ENCODE peak calls at places on chromosomes 4 and X, in nine cellular contexts. U is body of pancreas, S is lung, E is heart left ventricle, W is pancreas, Q is Panc1, K is heart right ventricle, I is PC-3, T is left lung. H is an unnamed sample.
A peak's percentile ranks its signal among the peaks of the same experiment; 100 is the strongest.

GRCh38 chr4:156976147-156976546 is 4.5 kb upstream of the PDGFC start:
- ATAC-seq in W (no peak), I (no peak), E (no peak), K (no peak), U (no peak), T (no peak), Q (no peak), S (no peak), H (no peak)

GRCh38 chrX:57137481-57137880 is 284 bp upstream of the SPIN2A start:
- ATAC-seq in W (peak; percentile 40), K (no peak), S (no peak), T (peak; percentile 39), I (no peak), Q (no peak), U (no peak), E (no peak), H (peak; percentile 50)

GRCh38 chrX:48467331-48467761 is 2.7 kb downstream of the SLC38A5 start:
- ATAC-seq in E (peak; percentile 18), W (peak; percentile 7), T (peak; percentile 32), S (no peak), I (no peak), Q (peak; percentile 33), K (peak; percentile 34), U (no peak), H (no peak)

GRCh38 chr4:184104419-184105101 is 113.1 kb downstream of the ENPP6 start:
- ATAC-seq in I (no peak), E (no peak), S (peak; percentile 23), Q (no peak), T (peak; percentile 83), K (no peak), W (peak; percentile 85), U (peak; percentile 90), H (no peak)

GRCh38 chrX:9279271-9279596 is 185.6 kb upstream of the TBL1X start:
- ATAC-seq in Q (no peak), I (no peak), E (no peak), K (no peak), S (no peak), W (no peak), U (no peak), T (peak; percentile 46), H (no peak)

GRCh38 chr4:113784497-113785254 is 23.1 kb upstream of the CAMK2D start:
- ATAC-seq in Q (no peak), S (peak; percentile 77), E (peak; percentile 84), I (peak; percentile 97), T (peak; percentile 88), W (peak; percentile 77), U (peak; percentile 58), K (peak; percentile 66), H (peak; percentile 66)

GRCh38 chrX:20254712-20255299 is 11.9 kb downstream of the RPS6KA3 start:
- ATAC-seq in S (no peak), U (no peak), K (no peak), T (no peak), W (peak; percentile 46), I (peak; percentile 29), Q (no peak), E (no peak), H (no peak)

GRCh38 chr4:159175989-159176375 is 73.1 kb downstream of the RAPGEF2 start:
- ATAC-seq in Q (peak; percentile 59), I (peak; percentile 21), U (no peak), E (peak; percentile 39), S (no peak), T (peak; percentile 29), K (peak; percentile 14), W (no peak), H (no peak)

GRCh38 chr4:75046641-75047040 is 113.7 kb downstream of the PARM1 start:
- ATAC-seq in S (no peak), E (no peak), W (no peak), T (no peak), I (no peak), K (no peak), U (no peak), Q (no peak), H (no peak)

GRCh38 chrX:75151828-75152592 is 4.1 kb downstream of the ABCB7 start:
- ATAC-seq in T (no peak), S (no peak), W (no peak), K (no peak), U (no peak), Q (no peak), E (no peak), I (no peak), H (no peak)

GRCh38 chr4:78069309-78069708 is 12.2 kb downstream of the FRAS1 start:
- ATAC-seq in K (no peak), I (no peak), T (no peak), Q (no peak), U (no peak), E (no peak), S (no peak), W (no peak), H (no peak)

GRCh38 chr4:27490315-27490714 is 629.7 kb downstream of the STIM2 start:
- ATAC-seq in T (no peak), K (no peak), E (no peak), W (no peak), S (no peak), I (no peak), U (no peak), Q (no peak), H (no peak)

GRCh38 chrX:7027071-7027470 is 120.4 kb upstream of the STS start:
- ATAC-seq in I (no peak), Q (no peak), S (no peak), U (no peak), T (no peak), K (no peak), E (no peak), W (peak; percentile 35), H (no peak)

GRCh38 chrX:79366556-79366887 is 612 bp downstream of the ITM2A start:
- ATAC-seq in W (no peak), I (no peak), T (no peak), U (no peak), K (no peak), E (no peak), S (no peak), Q (no peak), H (peak; percentile 34)

GRCh38 chr4:89755210-89755609 is 81.8 kb downstream of the SNCA start:
- ATAC-seq in E (no peak), I (no peak), T (no peak), U (no peak), Q (no peak), K (no peak), W (no peak), S (no peak), H (no peak)
- TF ChIP-seq CTCF in E (no peak), I (no peak), T (no peak), U (no peak), Q (no peak), K (no peak), W (no peak), S (no peak), H (no peak)

GRCh38 chr4:139921551-139922184 is 232.3 kb downstream of the MAML3 start:
- ATAC-seq in U (peak; percentile 79), K (peak; percentile 46), E (peak; percentile 51), Q (peak; percentile 93), S (peak; percentile 68), T (peak; percentile 94), W (peak; percentile 93), I (peak; percentile 98), H (peak; percentile 3)
- H3K4me1 ChIP-seq in U (peaks cover 65% of the 10 kb centered on the region), K (peaks cover 76% of the 10 kb centered on the region), E (peaks cover 83% of the 10 kb centered on the region), Q (peaks cover 37% of the 10 kb centered on the region), S (peaks cover 19% of the 10 kb centered on the region), T (peaks cover 30% of the 10 kb centered on the region), W (peaks cover 40% of the 10 kb centered on the region), I (peaks cover 21% of the 10 kb centered on the region), H (peaks cover 29% of the 10 kb centered on the region)

DNA sequence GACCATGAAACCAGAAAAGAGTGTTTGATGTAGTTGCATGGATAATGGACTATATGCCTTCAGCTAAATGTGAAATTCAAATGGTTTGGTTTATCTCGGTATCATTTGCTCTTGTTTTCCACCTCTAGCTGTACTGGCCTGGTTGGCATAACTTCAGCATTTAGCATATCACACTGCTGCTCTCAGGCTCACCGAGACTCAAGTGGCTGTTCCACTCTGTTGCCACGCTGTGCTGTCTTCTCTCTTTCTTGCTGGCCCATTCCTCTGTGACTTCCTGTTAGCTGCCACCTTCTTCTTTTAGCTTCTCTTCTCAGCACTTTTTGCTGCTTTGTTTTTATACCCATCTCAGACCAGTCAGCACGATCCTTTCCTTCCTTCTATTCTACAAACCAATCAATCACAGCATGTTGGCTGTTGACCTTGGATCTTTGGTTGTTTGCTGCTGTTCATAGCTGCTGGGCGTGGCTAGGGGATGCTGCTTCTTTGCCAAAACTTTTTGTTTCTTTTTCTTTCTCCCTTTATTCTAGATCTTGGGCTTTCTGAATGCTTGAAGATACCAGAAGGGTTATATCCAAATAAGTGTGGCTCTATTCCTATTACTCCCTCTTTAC is 24.0 kb downstream of the INTS6L start:
- ATAC-seq in U (no peak), I (no peak), K (no peak), E (peak; percentile 41), Q (no peak), T (no peak), S (no peak), W (no peak), H (no peak)
- TF ChIP-seq CTCF in U (no peak), I (no peak), K (no peak), E (no peak), Q (peak; percentile 21), T (no peak), S (no peak), W (no peak), H (no peak)

GRCh38 chr4:88822034-88822433 is 124.4 kb upstream of the NAP1L5 start:
- ATAC-seq in Q (no peak), U (no peak), I (no peak), W (no peak), K (no peak), E (no peak), S (no peak), T (no peak), H (no peak)
- H3K4me1 ChIP-seq in Q (no peaks in the 10 kb centered on the region), U (peaks cover 38% of the 10 kb centered on the region), I (peaks cover 36% of the 10 kb centered on the region), W (peaks cover 25% of the 10 kb centered on the region), K (peaks cover 48% of the 10 kb centered on the region), E (peaks cover 41% of the 10 kb centered on the region), S (no peaks in the 10 kb centered on the region), T (peaks cover 56% of the 10 kb centered on the region), H (peaks cover 4% of the 10 kb centered on the region)

GRCh38 chr4:188346171-188346809 is 207.0 kb downstream of the TRIML1 start:
- ATAC-seq in W (no peak), T (no peak), U (no peak), K (no peak), I (no peak), E (no peak), S (no peak), Q (no peak), H (no peak)

GRCh38 chr4:188336891-188337290 is 197.7 kb downstream of the TRIML1 start:
- ATAC-seq in W (no peak), Q (no peak), T (no peak), I (no peak), E (no peak), U (no peak), S (no peak), K (no peak), H (no peak)

DNA sequence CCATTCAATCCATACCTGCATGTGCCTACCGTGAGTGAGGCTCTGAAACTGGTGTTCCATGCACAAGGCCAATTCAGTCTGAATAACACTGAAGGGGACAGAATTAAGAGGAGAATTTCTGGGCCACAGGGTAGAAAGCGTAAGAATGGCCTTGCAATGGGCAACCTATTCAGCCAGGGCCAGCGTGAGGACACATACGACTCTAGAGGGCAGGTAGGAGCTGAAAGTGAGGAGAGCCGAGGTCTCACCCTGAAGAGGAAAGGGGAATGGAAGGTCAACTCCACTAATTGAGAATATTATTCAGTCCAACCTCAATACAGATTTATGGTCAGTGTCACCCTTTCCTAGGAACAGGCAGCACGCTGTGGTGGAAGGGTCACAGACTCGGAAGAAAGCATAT is 202.2 kb downstream of the TRIML1 start:
- ATAC-seq in Q (no peak), I (no peak), K (no peak), W (no peak), T (no peak), S (no peak), E (no peak), U (no peak), H (no peak)
- TF ChIP-seq CTCF in Q (no peak), I (no peak), K (no peak), W (no peak), T (no peak), S (no peak), E (no peak), U (no peak), H (no peak)

H was measured in gastroesophageal sphincter.